ENCODE peak calls at places on chromosomes 5 and 9, in ten cellular contexts. R is NCI-H446 treated with DMSO at 0.1 percent for 48 hours; K is ELF-1; V is stimulated activated CD4-positive, alpha-beta T cell treated with anti-CD3 and anti-CD28 coated beads, Interleukin-2, amount 100 ng/mL, for 48 hours; F is Caco-2; O is MM.1S; Y is GM23248; S is GM23338; I is effector memory CD8-positive, alpha-beta T cell; E is T-cell. M is an unnamed sample.

GRCh38 chr9:83649080-83649479 is 26.1 kb downstream of the IDNK start:
- DNase-seq in R (no peak), K (peak; percentile 85), V (peak; percentile 65), F (peak; percentile 71), O (peak; percentile 40), Y (peak; percentile 65), S (peak; percentile 84), I (peak; percentile 76), E (peak; percentile 66), M (peak; percentile 60)

GRCh38 chr5:96023518-96023917 is 61.9 kb upstream of the ELL2 start:
- DNase-seq in R (no peak), K (no peak), V (no peak), F (no peak), O (no peak), Y (peak; percentile 78), S (no peak), I (no peak), E (no peak), M (no peak)

GRCh38 chr9:136656339-136656738 is 6.4 kb upstream of the EGFL7 start:
- DNase-seq in R (no peak), K (no peak), V (no peak), F (no peak), O (no peak), Y (no peak), S (no peak), I (no peak), E (no peak), M (no peak)

GRCh38 chr5:59328801-59329296 is 564.7 kb downstream of the PDE4D start:
- DNase-seq in R (peak; percentile 85), K (no peak), V (no peak), F (no peak), O (no peak), Y (no peak), S (peak; percentile 30), I (no peak), E (no peak), M (no peak)

GRCh38 chr9:6896562-6896961 is 138.8 kb downstream of the KDM4C start:
- DNase-seq in R (no peak), K (no peak), V (no peak), F (no peak), O (no peak), Y (peak; percentile 47), S (no peak), I (no peak), E (no peak), M (no peak)

GRCh38 chr5:149166591-149167100 is 25.4 kb downstream of the ABLIM3 start:
- DNase-seq in R (no peak), K (no peak), V (no peak), F (no peak), O (no peak), Y (no peak), S (no peak), I (no peak), E (no peak), M (no peak)

GRCh38 chr5:101678494-101679193 is 617.4 kb downstream of the SLCO4C1 start:
- DNase-seq in R (peak; percentile 31), K (peak; percentile 81), V (peak; percentile 46), F (peak; percentile 86), O (peak; percentile 48), Y (peak; percentile 55), S (peak; percentile 83), I (peak; percentile 8), E (no peak), M (peak; percentile 1)

GRCh38 chr5:171849585-171850353 is 64.2 kb downstream of the SMIM23 start:
- DNase-seq in R (no peak), K (no peak), V (no peak), F (no peak), O (no peak), Y (no peak), S (no peak), I (no peak), E (no peak), M (no peak)

GRCh38 chr9:101418518-101419111 is 17.0 kb downstream of the ALDOB start:
- DNase-seq in R (no peak), K (no peak), V (no peak), F (no peak), O (no peak), Y (peak; percentile 62), S (no peak), I (no peak), E (no peak), M (no peak)

GRCh38 chr9:69831621-69832020 is 11.0 kb downstream of the CFAP95 start:
- DNase-seq in R (no peak), K (no peak), V (no peak), F (no peak), O (no peak), Y (no peak), S (no peak), I (no peak), E (no peak), M (no peak)